ENCODE peak calls at places on chromosomes 4 and X, in five cellular contexts. One of them, this sample, is unnamed.

GRCh38 chr4:79623125-79623905 is 215.3 kb upstream of the GK2 start:
- DNase-seq in neuronal stem cell: no peak
- DNase-seq in trophoblast cell: no peak
- DNase-seq in H9: no peak
- DNase-seq in H1: no peak
- DNase-seq in this sample: no peak

GRCh38 chr4:38925492-38926418 is 58.1 kb downstream of the FAM114A1 start:
- DNase-seq in H9: no peak
- DNase-seq in trophoblast cell: no peak
- DNase-seq in H1: no peak
- DNase-seq in neuronal stem cell: no peak
- DNase-seq in this sample: no peak

GRCh38 chr4:109005523-109005922 is 242.7 kb upstream of the ETNPPL start:
- DNase-seq in neuronal stem cell: no peak
- DNase-seq in H1: no peak
- DNase-seq in H9: no peak
- DNase-seq in trophoblast cell: peak
- DNase-seq in this sample: peak

GRCh38 chrX:23369037-23369436 is 34.4 kb downstream of the PTCHD1 start:
- DNase-seq in neuronal stem cell: no peak
- DNase-seq in trophoblast cell: no peak
- DNase-seq in H1: no peak
- DNase-seq in H9: no peak
- DNase-seq in this sample: peak

GRCh38 chr4:110621328-110621812 is 1.5 kb downstream of the PITX2 start:
- DNase-seq in neuronal stem cell: no peak
- DNase-seq in H1: no peak
- DNase-seq in H9: no peak
- DNase-seq in trophoblast cell: no peak
- DNase-seq in this sample: peak

GRCh38 chr4:184281231-184282139 is 63.8 kb upstream of the ENPP6 start:
- DNase-seq in neuronal stem cell: no peak
- DNase-seq in H1: no peak
- DNase-seq in H9: peak
- DNase-seq in trophoblast cell: no peak
- DNase-seq in this sample: no peak

GRCh38 chr4:181030961-181031360 is 1212.2 kb upstream of the TENM3 start:
- DNase-seq in H9: no peak
- DNase-seq in neuronal stem cell: no peak
- DNase-seq in H1: no peak
- DNase-seq in trophoblast cell: no peak
- DNase-seq in this sample: no peak

GRCh38 chrX:18946157-18946556 is 37.8 kb downstream of the PHKA2 start:
- DNase-seq in H1: no peak
- DNase-seq in trophoblast cell: peak
- DNase-seq in neuronal stem cell: no peak
- DNase-seq in H9: no peak
- DNase-seq in this sample: no peak

GRCh38 chr4:53914313-53915016 is 149.9 kb downstream of the CHIC2 start:
- DNase-seq in trophoblast cell: peak
- DNase-seq in H1: no peak
- DNase-seq in H9: no peak
- DNase-seq in neuronal stem cell: no peak
- DNase-seq in this sample: peak
- H2BK12ac ChIP-seq in trophoblast cell: no peak
- H2BK12ac ChIP-seq in H1: no peak
- H2BK12ac ChIP-seq in H9: no peak
- H2BK12ac ChIP-seq in neuronal stem cell: no peak
- H2BK12ac ChIP-seq in this sample: peak

DNA sequence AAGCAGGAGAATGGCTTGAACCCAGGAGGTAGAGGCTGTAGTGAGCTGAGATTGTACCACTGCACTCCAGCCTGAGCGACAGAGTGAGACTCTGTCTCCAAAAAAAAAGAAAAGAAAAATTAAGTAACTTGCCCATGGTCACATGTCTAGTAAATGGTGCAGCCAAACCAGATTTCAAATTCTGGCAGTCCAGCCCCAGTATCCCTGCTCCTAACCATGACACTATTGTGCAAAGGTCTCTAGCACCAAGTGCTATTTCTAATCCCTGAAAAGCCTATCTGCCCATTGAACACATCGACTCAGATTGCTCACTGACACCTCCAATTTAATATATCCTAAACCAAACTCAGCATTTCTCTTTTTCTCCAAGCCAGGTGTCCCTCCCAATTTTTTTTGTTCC is 7.6 kb upstream of the LAMP2 start:
- DNase-seq in H1: no peak
- DNase-seq in H9: no peak
- DNase-seq in trophoblast cell: no peak
- DNase-seq in neuronal stem cell: no peak
- DNase-seq in this sample: no peak
- H2BK12ac ChIP-seq in H1: no peak
- H2BK12ac ChIP-seq in H9: no peak
- H2BK12ac ChIP-seq in trophoblast cell: no peak
- H2BK12ac ChIP-seq in neuronal stem cell: no peak
- H2BK12ac ChIP-seq in this sample: no peak

GRCh38 chr4:162494935-162495334 is 331.1 kb upstream of the FSTL5 start:
- DNase-seq in trophoblast cell: no peak
- DNase-seq in H1: no peak
- DNase-seq in neuronal stem cell: no peak
- DNase-seq in H9: no peak
- DNase-seq in this sample: no peak
- H2BK12ac ChIP-seq in trophoblast cell: no peak
- H2BK12ac ChIP-seq in H1: no peak
- H2BK12ac ChIP-seq in neuronal stem cell: no peak
- H2BK12ac ChIP-seq in H9: no peak
- H2BK12ac ChIP-seq in this sample: no peak

GRCh38 chr4:170259631-170260153 is 169.9 kb upstream of the AADAT start:
- DNase-seq in H1: peak
- DNase-seq in trophoblast cell: peak
- DNase-seq in neuronal stem cell: peak
- DNase-seq in H9: peak
- DNase-seq in this sample: peak

GRCh38 chr4:170256807-170257206 is 167.1 kb upstream of the AADAT start:
- DNase-seq in H1: no peak
- DNase-seq in trophoblast cell: no peak
- DNase-seq in H9: no peak
- DNase-seq in neuronal stem cell: no peak
- DNase-seq in this sample: no peak
- H2BK12ac ChIP-seq in H1: no peak
- H2BK12ac ChIP-seq in trophoblast cell: no peak
- H2BK12ac ChIP-seq in H9: no peak
- H2BK12ac ChIP-seq in neuronal stem cell: no peak
- H2BK12ac ChIP-seq in this sample: no peak

GRCh38 chrX:150198776-150199175 is 164.3 kb upstream of the MAMLD1 start:
- DNase-seq in H9: no peak
- DNase-seq in H1: no peak
- DNase-seq in neuronal stem cell: no peak
- DNase-seq in trophoblast cell: no peak
- DNase-seq in this sample: no peak
- H2BK12ac ChIP-seq in H9: no peak
- H2BK12ac ChIP-seq in H1: no peak
- H2BK12ac ChIP-seq in neuronal stem cell: no peak
- H2BK12ac ChIP-seq in trophoblast cell: no peak
- H2BK12ac ChIP-seq in this sample: no peak

GRCh38 chr4:4228356-4228668 is 1.6 kb upstream of the OTOP1 start:
- DNase-seq in H9: no peak
- DNase-seq in neuronal stem cell: no peak
- DNase-seq in trophoblast cell: no peak
- DNase-seq in H1: no peak
- DNase-seq in this sample: no peak
- H2BK12ac ChIP-seq in H9: no peak
- H2BK12ac ChIP-seq in neuronal stem cell: no peak
- H2BK12ac ChIP-seq in trophoblast cell: no peak
- H2BK12ac ChIP-seq in H1: no peak
- H2BK12ac ChIP-seq in this sample: no peak

GRCh38 chr4:119082661-119083060 is 53.0 kb upstream of the MYOZ2 start:
- DNase-seq in trophoblast cell: no peak
- DNase-seq in H9: no peak
- DNase-seq in neuronal stem cell: no peak
- DNase-seq in H1: no peak
- DNase-seq in this sample: no peak
- H2BK12ac ChIP-seq in trophoblast cell: no peak
- H2BK12ac ChIP-seq in H9: no peak
- H2BK12ac ChIP-seq in neuronal stem cell: no peak
- H2BK12ac ChIP-seq in H1: no peak
- H2BK12ac ChIP-seq in this sample: no peak

GRCh38 chr4:82797048-82797590 is 1.5 kb downstream of the SCD5 start:
- DNase-seq in H1: no peak
- DNase-seq in H9: peak
- DNase-seq in trophoblast cell: no peak
- DNase-seq in neuronal stem cell: no peak
- DNase-seq in this sample: peak
- H2BK12ac ChIP-seq in H1: no peak
- H2BK12ac ChIP-seq in H9: no peak
- H2BK12ac ChIP-seq in trophoblast cell: no peak
- H2BK12ac ChIP-seq in neuronal stem cell: no peak
- H2BK12ac ChIP-seq in this sample: no peak

GRCh38 chr4:165439981-165440380 is 61.2 kb downstream of the CPE start:
- DNase-seq in H1: no peak
- DNase-seq in trophoblast cell: no peak
- DNase-seq in neuronal stem cell: no peak
- DNase-seq in H9: no peak
- DNase-seq in this sample: peak

GRCh38 chr4:165443276-165443675 is 64.5 kb downstream of the CPE start:
- DNase-seq in H1: no peak
- DNase-seq in trophoblast cell: no peak
- DNase-seq in H9: no peak
- DNase-seq in neuronal stem cell: no peak
- DNase-seq in this sample: no peak

GRCh38 chr4:165440415-165440882 is 61.6 kb downstream of the CPE start:
- DNase-seq in neuronal stem cell: no peak
- DNase-seq in H1: no peak
- DNase-seq in H9: no peak
- DNase-seq in trophoblast cell: peak
- DNase-seq in this sample: peak

GRCh38 chr4:165433529-165433928 is 54.7 kb downstream of the CPE start:
- DNase-seq in H9: peak
- DNase-seq in neuronal stem cell: no peak
- DNase-seq in H1: no peak
- DNase-seq in trophoblast cell: no peak
- DNase-seq in this sample: no peak

DNA sequence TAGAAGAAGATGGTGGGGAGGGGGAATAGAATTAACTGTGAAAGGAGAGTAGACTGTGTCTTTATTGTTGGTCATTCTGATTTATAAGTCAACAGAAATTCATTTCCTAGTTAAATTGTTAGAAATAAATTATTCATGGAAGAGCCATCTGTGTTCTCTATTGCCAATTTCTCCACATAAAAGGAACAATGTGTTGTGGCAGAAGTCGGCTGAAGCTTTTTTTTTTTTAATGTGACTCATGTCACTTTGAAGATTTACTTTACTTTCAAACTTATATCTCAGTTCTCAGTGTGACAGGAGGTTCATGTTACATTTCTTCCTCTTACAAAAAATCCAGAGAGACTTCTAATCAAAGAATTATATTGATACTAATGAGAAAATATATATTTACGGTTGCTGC is 60.5 kb downstream of the CPE start:
- DNase-seq in H9: no peak
- DNase-seq in H1: no peak
- DNase-seq in neuronal stem cell: no peak
- DNase-seq in trophoblast cell: no peak
- DNase-seq in this sample: no peak
- H2BK12ac ChIP-seq in H9: no peak
- H2BK12ac ChIP-seq in H1: no peak
- H2BK12ac ChIP-seq in neuronal stem cell: no peak
- H2BK12ac ChIP-seq in trophoblast cell: no peak
- H2BK12ac ChIP-seq in this sample: no peak

DNA sequence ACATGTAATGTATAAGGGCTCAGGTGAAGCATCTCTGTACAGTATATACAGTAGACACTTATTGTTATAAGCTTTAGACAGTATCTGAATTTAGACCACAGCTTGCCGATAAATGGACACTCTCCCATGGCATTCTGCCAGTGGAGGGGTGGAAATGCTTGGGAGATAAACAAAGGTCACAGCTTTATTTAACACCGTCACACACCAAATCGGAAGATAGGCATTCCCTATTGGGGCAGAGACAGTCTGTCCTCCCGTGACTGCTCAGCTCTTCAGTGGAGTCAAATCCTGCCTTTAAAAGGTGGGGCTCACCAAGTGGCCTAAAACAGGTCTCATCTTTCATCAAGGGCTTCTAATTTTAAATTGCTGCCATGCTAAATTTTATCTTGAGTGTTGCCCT is 178.8 kb downstream of the CAMK2D start:
- DNase-seq in H1: no peak
- DNase-seq in neuronal stem cell: no peak
- DNase-seq in H9: no peak
- DNase-seq in trophoblast cell: no peak
- DNase-seq in this sample: no peak
- H2BK12ac ChIP-seq in H1: peak
- H2BK12ac ChIP-seq in neuronal stem cell: no peak
- H2BK12ac ChIP-seq in H9: no peak
- H2BK12ac ChIP-seq in trophoblast cell: no peak
- H2BK12ac ChIP-seq in this sample: no peak